ENCODE peak calls at places on chromosomes 12 and 14, in ten cellular contexts. E is BE2C; V is transverse colon; M is stomach; P is fibroblast of lung; X is right lobe of liver; J is psoas muscle; U is body of pancreas; Z is spleen; D is CD8-positive, alpha-beta T cell. G is an unnamed sample.

GRCh38 chr12:42565633-42566032 is 23.9 kb downstream of the PRICKLE1 start:
- DNase-seq in E (no peak), V (no peak), M (no peak), P (no peak), X (no peak), J (no peak), U (no peak), Z (no peak), D (no peak), G (no peak)

GRCh38 chr14:75409425-75410205 is 18.2 kb upstream of the JDP2 start:
- DNase-seq in E (no peak), V (no peak), M (no peak), P (no peak), X (no peak), J (peak; percentile 86), U (no peak), Z (no peak), D (no peak), G (no peak)

GRCh38 chr12:62117041-62117440 is 143.2 kb upstream of the USP15 start:
- DNase-seq in E (no peak), V (no peak), M (no peak), P (no peak), X (no peak), J (no peak), U (no peak), Z (no peak), D (no peak), G (no peak)

GRCh38 chr12:76890407-76891143 is 11.8 kb upstream of the CSRP2 start:
- DNase-seq in E (no peak), V (no peak), M (no peak), P (no peak), X (no peak), J (no peak), U (no peak), Z (no peak), D (peak; percentile 13), G (no peak)

GRCh38 chr12:41663487-41664258 is 475.6 kb downstream of the PDZRN4 start:
- DNase-seq in E (no peak), V (no peak), M (no peak), P (peak; percentile 1), X (no peak), J (no peak), U (no peak), Z (no peak), D (no peak), G (no peak)

GRCh38 chr14:32986791-32987545 is 48.3 kb downstream of the NPAS3 start:
- DNase-seq in E (no peak), V (no peak), M (no peak), P (peak; percentile 17), X (no peak), J (no peak), U (no peak), Z (no peak), D (no peak), G (no peak)

GRCh38 chr12:70074510-70074909 is 168.7 kb upstream of the CNOT2 start:
- DNase-seq in E (no peak), V (no peak), M (no peak), P (no peak), X (no peak), J (no peak), U (no peak), Z (no peak), D (no peak), G (no peak)

GRCh38 chr14:78710963-78711362 is 540.8 kb downstream of the NRXN3 start:
- DNase-seq in E (no peak), V (no peak), M (no peak), P (no peak), X (no peak), J (no peak), U (no peak), Z (no peak), D (no peak), G (no peak)

DNA sequence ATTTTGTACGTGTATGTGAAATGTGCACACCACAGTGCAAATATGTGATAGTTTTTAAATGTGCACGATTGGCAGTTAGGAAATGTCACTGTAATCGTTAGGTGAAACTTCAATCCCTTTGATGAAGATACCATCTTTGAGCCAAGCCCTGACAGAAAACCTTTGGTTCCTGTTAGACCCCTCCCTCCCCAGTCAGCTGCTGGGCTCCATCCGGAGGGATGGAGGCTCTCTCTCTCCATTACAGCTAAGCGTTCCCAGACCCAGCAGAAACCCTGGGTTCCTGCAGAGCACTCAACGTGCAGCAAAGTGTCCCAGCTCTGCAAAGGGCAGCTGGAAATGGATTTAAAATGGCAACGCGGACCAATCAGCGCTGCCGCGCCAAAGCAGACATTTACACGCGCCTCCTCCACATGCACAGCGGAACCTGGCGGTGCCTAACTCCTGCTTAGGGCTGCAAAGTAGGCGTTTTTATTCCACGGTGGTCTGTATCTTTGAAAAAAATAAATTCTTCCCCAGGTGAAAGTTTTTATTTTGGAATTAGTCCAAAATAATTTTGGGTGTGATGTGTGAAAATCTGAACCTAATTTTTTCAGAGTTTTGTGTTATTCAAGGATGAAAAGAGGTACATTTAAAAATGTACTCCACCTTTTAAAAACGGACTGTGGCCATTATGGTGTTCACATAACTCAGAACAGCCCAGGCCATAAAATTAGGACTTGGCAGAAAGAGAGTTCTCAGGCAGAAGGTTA is 1.4 kb upstream of the HMGA2 start:
- DNase-seq in E (no peak), V (peak; percentile 60), M (peak; percentile 38), P (peak; percentile 76), X (no peak), J (no peak), U (no peak), Z (no peak), D (no peak), G (peak; percentile 75)
- TF ChIP-seq CTCF in E (no peak), V (no peak), M (no peak), P (peak; percentile 11), X (no peak), J (no peak), U (no peak), Z (no peak), D (no peak), G (no peak)

GRCh38 chr14:73760598-73761586 is 46.7 kb upstream of the PNMA1 start:
- DNase-seq in E (no peak), V (peak; percentile 41), M (no peak), P (no peak), X (no peak), J (no peak), U (no peak), Z (no peak), D (no peak), G (no peak)

GRCh38 chr14:73759714-73760597 is 45.8 kb upstream of the PNMA1 start:
- DNase-seq in E (peak; percentile 98), V (peak; percentile 97), M (peak; percentile 98), P (peak; percentile 99), X (peak; percentile 96), J (peak; percentile 98), U (peak; percentile 97), Z (peak; percentile 100), D (peak; percentile 93), G (peak; percentile 97)

GRCh38 chr14:73758392-73759182 is 44.4 kb upstream of the PNMA1 start:
- DNase-seq in E (peak; percentile 85), V (peak; percentile 87), M (peak; percentile 82), P (peak; percentile 56), X (peak; percentile 73), J (peak; percentile 83), U (peak; percentile 86), Z (peak; percentile 96), D (peak; percentile 61), G (peak; percentile 89)

GRCh38 chr14:73757876-73758391 is 43.8 kb upstream of the PNMA1 start:
- DNase-seq in E (peak; percentile 75), V (no peak), M (no peak), P (no peak), X (no peak), J (no peak), U (no peak), Z (peak; percentile 80), D (no peak), G (peak; percentile 34)

GRCh38 chr14:73759183-73759713 is 45.1 kb upstream of the PNMA1 start:
- DNase-seq in E (peak; percentile 67), V (peak; percentile 74), M (peak; percentile 64), P (peak; percentile 54), X (peak; percentile 63), J (peak; percentile 90), U (peak; percentile 63), Z (peak; percentile 94), D (no peak), G (peak; percentile 86)
- H3K4me1 ChIP-seq in E (peaks cover 54% of the 10 kb centered on the region), V (peaks cover 88% of the 10 kb centered on the region), M (peaks cover 86% of the 10 kb centered on the region), P (peaks cover 54% of the 10 kb centered on the region), X (peaks cover 8% of the 10 kb centered on the region), J (peaks cover 86% of the 10 kb centered on the region), U (peaks cover 87% of the 10 kb centered on the region), Z (peaks cover 91% of the 10 kb centered on the region), D (peaks cover 81% of the 10 kb centered on the region), G (peaks cover 75% of the 10 kb centered on the region)

DNA sequence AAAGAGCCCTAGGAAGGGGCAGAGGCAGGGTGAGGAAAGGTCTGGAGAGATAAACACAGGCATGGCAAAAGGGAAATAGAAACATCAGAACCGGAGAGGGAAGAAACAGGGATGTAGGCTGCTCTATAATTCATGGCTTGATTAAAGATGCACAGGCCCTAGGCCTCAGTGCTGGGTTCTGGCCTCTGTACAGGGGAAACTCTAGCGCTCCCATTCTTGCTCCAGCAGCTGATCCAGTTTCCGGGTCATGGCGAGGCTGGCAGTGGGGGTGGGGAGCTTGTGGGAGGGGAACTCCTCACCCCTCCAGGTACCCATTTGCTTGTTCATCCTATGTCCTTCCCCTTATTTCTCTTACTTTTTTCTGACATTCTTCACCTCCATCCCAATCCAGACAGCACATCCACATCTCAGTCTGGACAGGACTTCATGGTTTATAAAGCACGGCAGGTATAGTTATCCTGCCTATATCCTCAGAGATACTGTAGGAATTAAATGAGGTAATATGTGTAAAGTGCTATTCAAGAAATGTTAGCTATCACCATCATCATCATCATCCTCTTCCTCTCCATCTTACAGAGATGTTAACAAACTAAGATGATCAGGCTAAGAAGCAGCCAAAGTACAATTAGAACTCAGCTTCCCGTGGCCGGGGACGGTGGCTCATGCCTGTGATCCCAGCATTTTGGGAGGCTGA is 8.0 kb upstream of the GPR84 start:
- DNase-seq in E (no peak), V (no peak), M (no peak), P (no peak), X (no peak), J (peak; percentile 80), U (no peak), Z (no peak), D (no peak), G (no peak)
- H3K36me3 ChIP-seq in E (no peaks in the 10 kb centered on the region), V (no peaks in the 10 kb centered on the region), M (no peaks in the 10 kb centered on the region), P (no peaks in the 10 kb centered on the region), X (no peaks in the 10 kb centered on the region), J (no peaks in the 10 kb centered on the region), U (no peaks in the 10 kb centered on the region), Z (peaks cover 37% of the 10 kb centered on the region), D (no peaks in the 10 kb centered on the region), G (no peaks in the 10 kb centered on the region)

GRCh38 chr12:10363922-10364838 is 25.7 kb downstream of the KLRK1 start:
- DNase-seq in E (no peak), V (peak; percentile 41), M (peak; percentile 40), P (peak; percentile 65), X (no peak), J (peak; percentile 60), U (peak; percentile 36), Z (peak; percentile 82), D (no peak), G (peak; percentile 67)

GRCh38 chr12:10363665-10363921 is 26.2 kb downstream of the KLRK1 start:
- DNase-seq in E (no peak), V (no peak), M (no peak), P (no peak), X (no peak), J (no peak), U (no peak), Z (no peak), D (no peak), G (no peak)

GRCh38 chr12:10366875-10367274 is 23.0 kb downstream of the KLRK1 start:
- DNase-seq in E (no peak), V (no peak), M (no peak), P (peak; percentile 78), X (no peak), J (no peak), U (no peak), Z (no peak), D (no peak), G (no peak)

GRCh38 chr12:10364839-10365681 is 24.8 kb downstream of the KLRK1 start:
- DNase-seq in E (peak; percentile 35), V (peak; percentile 71), M (peak; percentile 69), P (peak; percentile 91), X (peak; percentile 81), J (peak; percentile 57), U (peak; percentile 71), Z (peak; percentile 77), D (no peak), G (no peak)

DNA sequence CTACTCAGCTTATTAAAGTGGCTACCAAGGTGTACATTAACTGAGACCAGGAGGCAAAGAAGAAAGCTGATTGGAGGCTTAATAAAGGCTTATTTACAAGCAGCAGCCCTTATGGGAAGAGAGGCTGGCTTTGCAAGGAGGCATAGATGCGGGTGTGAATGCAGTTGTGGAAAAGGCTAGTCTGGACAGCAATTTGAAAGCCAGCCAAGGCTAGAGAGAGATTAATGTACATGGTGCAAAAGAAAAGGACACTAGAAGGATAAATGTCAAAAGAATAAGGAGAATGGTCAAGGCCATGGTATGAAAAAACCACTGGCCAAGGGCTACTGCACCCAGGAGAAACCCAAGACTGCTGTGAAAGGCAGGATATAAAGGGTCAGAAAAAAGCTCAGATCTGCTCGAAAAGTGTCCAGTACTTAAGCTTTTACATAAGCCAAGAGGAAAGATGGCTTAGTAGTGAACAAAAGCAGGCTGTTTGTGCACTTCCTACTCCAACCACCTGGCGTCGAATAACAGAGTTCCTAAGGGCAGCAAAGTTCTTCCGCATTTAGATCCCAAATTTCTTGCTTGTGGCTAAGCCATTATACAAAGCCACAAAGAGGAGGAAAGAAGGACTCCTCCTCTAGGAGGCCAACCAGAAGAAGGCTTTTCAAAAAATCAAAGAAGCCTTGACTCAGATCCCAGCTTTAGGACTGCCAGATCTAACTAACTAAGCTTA is 24.0 kb downstream of the KLRK1 start:
- DNase-seq in E (no peak), V (no peak), M (no peak), P (peak; percentile 42), X (no peak), J (no peak), U (no peak), Z (no peak), D (no peak), G (no peak)
- TF ChIP-seq CTCF in E (peak; percentile 35), V (peak; percentile 36), M (no peak), P (peak; percentile 30), X (no peak), J (peak; percentile 13), U (peak; percentile 5), Z (no peak), D (peak; percentile 18), G (peak; percentile 12)

G was measured in mucosa of descending colon.